ENCODE peak calls at places on chromosomes 12 and 14, in ten cellular contexts. S is CD4-positive, alpha-beta memory T cell; A is AG04450; Z is A549; J is foreskin fibroblast; X is esophagus muscularis mucosa; D is left ventricle myocardium inferior; U is OCI-LY7; F is uterus; G is effector memory CD4-positive, alpha-beta T cell. Y is an unnamed sample.

GRCh38 chr12:103848132-103848531 is 7.1 kb upstream of the NT5DC3 start:
- DNase-seq in S (no peak), X (peak), G (no peak), F (no peak), U (no peak), Z (peak), A (no peak), D (no peak), J (no peak), Y (no peak)

GRCh38 chr12:120762093-120762492 is 36.5 kb downstream of the ACADS start:
- DNase-seq in D (no peak), G (no peak), F (no peak), X (no peak), A (no peak), U (no peak), Z (no peak), S (no peak), J (no peak), Y (no peak)

GRCh38 chr14:32374155-32374554 is 45.1 kb downstream of the AKAP6 start:
- DNase-seq in A (no peak), J (peak), D (no peak), Z (no peak), X (no peak), U (no peak), G (no peak), S (no peak), F (no peak), Y (no peak)

GRCh38 chr12:47875732-47876131 is 29.1 kb downstream of the VDR start:
- DNase-seq in D (no peak), U (no peak), J (no peak), X (no peak), A (no peak), S (no peak), Z (no peak), F (no peak), G (no peak), Y (no peak)

GRCh38 chr14:20610002-20610765 is 19.0 kb upstream of the RNASE12 start:
- DNase-seq in A (peak), U (peak), G (peak), Z (peak), X (no peak), S (peak), J (peak), F (peak), D (peak), Y (peak)

GRCh38 chr14:54025661-54026060 is 69.0 kb upstream of the BMP4 start:
- DNase-seq in A (no peak), S (no peak), Z (peak), D (no peak), U (peak), F (no peak), J (peak), G (no peak), X (no peak), Y (peak)

GRCh38 chr12:123269395-123269892 is 2.2 kb downstream of the CDK2AP1 start:
- DNase-seq in U (peak), J (peak), G (peak), S (peak), D (peak), X (no peak), Z (no peak), F (peak), A (no peak), Y (no peak)

GRCh38 chr14:26873556-26873955 is 275.7 kb upstream of the NOVA1 start:
- DNase-seq in A (no peak), D (no peak), U (no peak), S (no peak), X (no peak), F (no peak), Z (no peak), J (no peak), G (no peak), Y (no peak)

GRCh38 chr12:116524964-116525379 is 34.2 kb upstream of the MAP1LC3B2 start:
- DNase-seq in G (no peak), A (no peak), X (no peak), S (no peak), J (peak), D (no peak), Z (peak), U (no peak), F (peak), Y (no peak)

GRCh38 chr12:49885118-49885517 is 18.6 kb downstream of the FAIM2 start:
- DNase-seq in D (no peak), Z (no peak), G (no peak), A (no peak), S (no peak), U (no peak), X (no peak), F (no peak), J (no peak), Y (no peak)

GRCh38 chr12:66196806-66197205 is 7.8 kb downstream of the IRAK3 start:
- DNase-seq in A (no peak), F (no peak), X (no peak), S (no peak), G (no peak), Z (no peak), D (no peak), J (peak), U (peak), Y (no peak)

GRCh38 chr14:35944847-35945246 is 118.7 kb downstream of the BRMS1L start:
- DNase-seq in U (peak), D (no peak), J (no peak), Z (peak), G (no peak), F (no peak), X (peak), A (no peak), S (no peak), Y (no peak)

GRCh38 chr12:108157856-108158255 is 28.8 kb downstream of the WSCD2 start:
- DNase-seq in J (no peak), X (no peak), G (no peak), D (no peak), S (no peak), F (no peak), A (no peak), U (no peak), Z (no peak), Y (no peak)

GRCh38 chr14:34081126-34081575 is 130.3 kb upstream of the EGLN3 start:
- DNase-seq in S (no peak), X (no peak), A (no peak), G (no peak), F (no peak), U (no peak), J (peak), Z (no peak), D (no peak), Y (no peak)

GRCh38 chr14:64758711-64759554 is 54.7 kb downstream of the PLEKHG3 start:
- DNase-seq in S (no peak), F (peak), D (peak), X (no peak), U (no peak), G (no peak), A (peak), J (peak), Z (peak), Y (no peak)

GRCh38 chr14:91284791-91285548 is 40.5 kb upstream of the GPR68 start:
- DNase-seq in D (no peak), U (peak), S (no peak), J (peak), A (no peak), G (no peak), F (peak), Z (no peak), X (no peak), Y (no peak)

GRCh38 chr12:116717466-116718457 is 20.1 kb downstream of the SPRING1 start:
- DNase-seq in D (peak), A (no peak), G (no peak), J (peak), X (peak), Z (no peak), S (no peak), U (no peak), F (peak), Y (no peak)

GRCh38 chr14:54348923-54349615 is 47.7 kb upstream of the CDKN3 start:
- DNase-seq in X (no peak), Z (no peak), D (peak), A (no peak), S (no peak), G (no peak), U (no peak), J (peak), F (peak), Y (no peak)

GRCh38 chr14:75460402-75460801 is 32.6 kb downstream of the JDP2 start:
- DNase-seq in X (no peak), S (no peak), D (no peak), F (no peak), A (no peak), U (no peak), Z (no peak), G (no peak), J (no peak), Y (no peak)

GRCh38 chr14:92726135-92726932 is 22.1 kb downstream of the LGMN start:
- DNase-seq in D (peak), Z (peak), J (peak), X (no peak), S (no peak), F (peak), G (no peak), U (no peak), A (peak), Y (no peak)

GRCh38 chr14:76922599-76922998 is 96.4 kb downstream of the LRRC74A start:
- DNase-seq in D (no peak), Z (no peak), G (no peak), A (no peak), U (no peak), X (no peak), S (no peak), F (no peak), J (peak), Y (peak)

GRCh38 chr14:101185946-101186345 is 282.4 kb upstream of the RTL1 start:
- DNase-seq in A (no peak), G (no peak), D (no peak), X (peak), Z (no peak), S (no peak), F (peak), U (no peak), J (no peak), Y (no peak)

GRCh38 chr14:106039400-106039799 is 513.0 kb downstream of the TMEM121 start:
- DNase-seq in U (no peak), X (peak), D (no peak), J (no peak), A (no peak), Z (peak), F (no peak), G (peak), S (peak), Y (peak)

GRCh38 chr12:20174776-20175175 is 193.6 kb upstream of the PDE3A start:
- DNase-seq in U (no peak), A (no peak), X (no peak), J (no peak), Z (no peak), F (no peak), D (no peak), G (no peak), S (no peak), Y (no peak)

GRCh38 chr12:17609152-17609551 is 480.8 kb downstream of the RERGL start:
- DNase-seq in S (no peak), Z (no peak), G (no peak), U (no peak), F (no peak), J (no peak), X (no peak), D (no peak), A (no peak), Y (no peak)

GRCh38 chr14:91912035-91912434 is 35.5 kb downstream of the FBLN5 start:
- DNase-seq in G (no peak), A (no peak), U (no peak), X (no peak), J (no peak), D (no peak), Z (no peak), F (no peak), S (no peak), Y (no peak)

DNA sequence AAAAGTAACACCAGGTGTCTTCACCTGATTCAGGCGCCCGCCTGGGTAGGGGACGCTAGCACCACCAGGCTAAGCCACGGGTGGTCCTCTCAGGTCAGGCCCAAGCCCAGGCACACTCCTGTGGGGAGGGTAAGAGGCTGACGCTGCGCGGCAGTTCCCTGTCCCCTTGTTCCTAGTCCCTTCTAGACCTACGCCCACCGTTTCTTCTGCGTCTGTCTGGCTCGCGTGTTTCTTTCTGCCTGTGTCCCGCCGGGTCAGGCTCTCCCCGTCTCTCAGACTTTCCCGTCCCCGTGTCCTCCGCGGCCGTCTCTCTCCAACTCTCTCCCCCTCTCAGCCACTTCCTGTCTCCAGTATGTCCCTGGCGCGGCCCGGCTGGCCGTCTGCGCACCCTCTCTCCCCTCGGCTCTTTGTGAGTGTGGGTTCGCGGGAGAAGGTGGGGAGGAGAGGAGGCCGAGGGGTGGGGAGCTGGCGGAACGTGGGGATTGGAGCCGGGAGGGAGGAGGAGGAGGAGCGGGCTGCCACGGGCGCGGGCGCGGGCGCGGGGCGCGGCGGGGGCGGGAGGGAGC is 3.1 kb upstream of the TNS2 start:
- DNase-seq in D (peak), F (peak), J (peak), G (no peak), S (no peak), A (peak), U (peak), X (peak), Z (peak), Y (peak)
- H3K4me3 ChIP-seq in D (peak), F (peak), J (peak), G (peak), S (peak), A (peak), U (peak), X (peak), Z (peak), Y (peak)

GRCh38 chr14:96592591-96593388 is 90.6 kb downstream of the PAPOLA start:
- DNase-seq in F (no peak), D (peak), J (peak), X (no peak), U (no peak), S (peak), G (peak), Z (peak), A (no peak), Y (peak)
- H3K4me3 ChIP-seq in F (no peak), D (peak), J (peak), X (peak), U (no peak), S (peak), G (peak), Z (peak), A (peak), Y (peak)

GRCh38 chr12:42235426-42235825 is 2.6 kb downstream of the YAF2 start:
- DNase-seq in G (no peak), D (no peak), Z (no peak), J (no peak), A (no peak), S (no peak), X (no peak), F (peak), U (no peak), Y (no peak)
- H3K4me3 ChIP-seq in G (no peak), D (peak), Z (no peak), J (no peak), A (no peak), S (no peak), X (peak), F (no peak), U (no peak), Y (no peak)

GRCh38 chr12:14774074-14774943 is 29.0 kb downstream of the WBP11 start:
- DNase-seq in X (peak), S (peak), U (peak), Z (peak), A (peak), D (peak), F (peak), G (peak), J (peak), Y (no peak)
- H3K4me3 ChIP-seq in X (peak), S (peak), U (peak), Z (peak), A (peak), D (peak), F (peak), G (peak), J (peak), Y (no peak)

DNA sequence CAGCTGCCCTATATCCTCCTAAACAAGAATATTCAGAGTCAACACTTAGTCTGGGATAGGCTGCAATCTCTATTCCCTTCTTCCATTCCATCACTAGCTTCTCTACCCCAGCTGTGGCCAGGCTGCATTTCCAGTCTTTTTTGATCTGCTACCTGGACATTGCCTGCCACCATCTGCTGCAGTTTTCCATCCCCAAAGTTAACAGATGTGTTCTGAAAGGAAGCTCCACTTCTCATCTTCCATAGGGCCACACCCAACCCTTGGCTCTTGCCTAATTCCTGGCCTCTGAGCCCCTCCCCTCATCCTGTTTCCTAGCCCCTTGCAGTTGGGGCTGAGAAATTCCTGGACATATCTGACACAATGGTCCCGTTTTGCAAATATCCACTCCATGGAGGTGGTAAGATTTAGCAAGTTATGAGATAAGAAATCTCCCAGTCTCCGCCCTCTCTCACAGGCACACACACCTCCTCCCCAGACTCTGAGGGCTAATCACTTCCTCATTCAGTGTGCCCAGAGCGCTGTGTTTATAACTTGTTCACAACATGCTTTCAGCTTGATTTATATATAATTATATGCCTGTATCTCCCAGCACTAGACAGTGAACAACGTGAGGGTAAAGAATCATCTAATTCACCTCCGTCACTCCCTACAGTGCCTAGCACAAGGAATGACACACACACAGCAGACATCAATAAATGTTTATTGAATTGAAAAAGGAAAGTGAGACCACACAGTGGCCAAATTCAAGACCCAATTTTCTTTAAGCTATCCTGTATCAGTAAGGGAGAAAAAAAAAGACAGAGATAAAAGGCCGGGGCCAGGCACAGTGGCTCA is 13.4 kb downstream of the SMUG1 start:
- DNase-seq in F (no peak), J (no peak), G (no peak), U (peak), A (no peak), Z (no peak), S (no peak), D (no peak), X (no peak), Y (no peak)
- H3K4me3 ChIP-seq in F (no peak), J (no peak), G (no peak), U (no peak), A (no peak), Z (no peak), S (no peak), D (no peak), X (no peak), Y (no peak)

GRCh38 chr12:86712425-86712843 is 456.2 kb upstream of the MGAT4C start:
- DNase-seq in D (no peak), F (no peak), U (no peak), Z (peak), J (peak), A (peak), S (no peak), X (no peak), G (no peak), Y (no peak)
- H3K4me3 ChIP-seq in D (no peak), F (no peak), U (no peak), Z (no peak), J (no peak), A (no peak), S (no peak), X (no peak), G (no peak), Y (no peak)

GRCh38 chr12:124868252-124868965 is 4.7 kb upstream of the SCARB1 start:
- DNase-seq in U (no peak), D (no peak), S (no peak), G (no peak), Z (no peak), J (no peak), F (no peak), X (no peak), A (no peak), Y (peak)
- H3K4me3 ChIP-seq in U (no peak), D (no peak), S (no peak), G (no peak), Z (no peak), J (no peak), F (no peak), X (no peak), A (no peak), Y (no peak)